ENCODE peak calls at places on chromosomes 1 and 21, in nine cellular contexts. X, A, Z, M, K, R, V, H and P are unnamed samples.

GRCh38 chr1:206002833-206003532 is at the start of gene RAB7B:
- DNase-seq in X (peak), A (peak), Z (no peak), M (no peak), K (no peak), R (peak), V (peak), H (no peak), P (no peak)

GRCh38 chr1:38026592-38027200 is 14.2 kb downstream of the UTP11 start:
- DNase-seq in X (no peak), A (peak), Z (peak), M (no peak), K (peak), R (peak), V (peak), H (no peak), P (peak)

GRCh38 chr21:31731112-31731801 is 661 bp downstream of the SCAF4 start:
- DNase-seq in X (no peak), A (peak), Z (peak), M (peak), K (peak), R (peak), V (no peak), H (peak), P (peak)

GRCh38 chr1:85569737-85570404 is 10.7 kb upstream of the CCN1 start:
- DNase-seq in X (no peak), A (no peak), Z (no peak), M (no peak), K (no peak), R (peak), V (no peak), H (no peak), P (no peak)

GRCh38 chr1:73765551-73766233 is 432.3 kb downstream of the LRRIQ3 start:
- DNase-seq in X (no peak), A (no peak), Z (no peak), M (no peak), K (no peak), R (no peak), V (no peak), H (no peak), P (no peak)

GRCh38 chr1:181548491-181548890 is 65.2 kb downstream of the CACNA1E start:
- DNase-seq in X (no peak), A (no peak), Z (no peak), M (no peak), K (no peak), R (peak), V (no peak), H (no peak), P (no peak)

GRCh38 chr1:116667577-116668105 is at the start of gene IGSF3:
- DNase-seq in X (no peak), A (peak), Z (peak), M (no peak), K (peak), R (peak), V (peak), H (no peak), P (peak)

GRCh38 chr1:59765036-59765730 is 49.6 kb upstream of the HOOK1 start:
- DNase-seq in X (no peak), A (no peak), Z (no peak), M (no peak), K (no peak), R (no peak), V (no peak), H (no peak), P (no peak)

GRCh38 chr1:219792337-219793021 is 135.9 kb downstream of the SLC30A10 start:
- DNase-seq in X (no peak), A (peak), Z (no peak), M (no peak), K (no peak), R (peak), V (no peak), H (no peak), P (no peak)

GRCh38 chr1:75079535-75080290 is 54.5 kb upstream of the LHX8 start:
- DNase-seq in X (no peak), A (peak), Z (no peak), M (no peak), K (no peak), R (no peak), V (no peak), H (no peak), P (no peak)

GRCh38 chr1:220852408-220852807 is 26.8 kb upstream of the HLX start:
- DNase-seq in X (no peak), A (no peak), Z (no peak), M (no peak), K (no peak), R (no peak), V (no peak), H (no peak), P (no peak)

GRCh38 chr1:40315795-40316594 is 1.1 kb downstream of the COL9A2 start:
- DNase-seq in X (no peak), A (peak), Z (peak), M (peak), K (no peak), R (no peak), V (no peak), H (peak), P (peak)

GRCh38 chr1:20108724-20109123 is 10.6 kb downstream of the PLA2G2D start:
- DNase-seq in X (no peak), A (no peak), Z (no peak), M (no peak), K (no peak), R (no peak), V (no peak), H (no peak), P (no peak)

GRCh38 chr1:219938706-219939105 is 10.3 kb upstream of the SLC30A10 start:
- DNase-seq in X (no peak), A (peak), Z (no peak), M (no peak), K (peak), R (peak), V (no peak), H (no peak), P (peak)

GRCh38 chr1:78355646-78356045 is 135.1 kb upstream of the PTGFR start:
- DNase-seq in X (no peak), A (no peak), Z (no peak), M (no peak), K (no peak), R (peak), V (no peak), H (no peak), P (no peak)

GRCh38 chr21:37071561-37072238 is 1.2 kb downstream of the PIGP start:
- DNase-seq in X (no peak), A (peak), Z (no peak), M (no peak), K (peak), R (peak), V (peak), H (no peak), P (no peak)

GRCh38 chr1:226825746-226826100 is 44.7 kb upstream of the PSEN2 start:
- DNase-seq in X (no peak), A (no peak), Z (no peak), M (no peak), K (no peak), R (no peak), V (no peak), H (no peak), P (no peak)

GRCh38 chr1:74681449-74681848 is 7.9 kb upstream of the ERICH3 start:
- DNase-seq in X (no peak), A (no peak), Z (no peak), M (no peak), K (no peak), R (no peak), V (no peak), H (no peak), P (no peak)

GRCh38 chr1:28538286-28538685 is 14.6 kb upstream of the TRNAU1AP start:
- DNase-seq in X (no peak), A (no peak), Z (no peak), M (no peak), K (no peak), R (no peak), V (no peak), H (no peak), P (no peak)

GRCh38 chr1:30109853-30110252 is 613.5 kb downstream of the MATN1 start:
- DNase-seq in X (no peak), A (peak), Z (no peak), M (no peak), K (no peak), R (peak), V (no peak), H (no peak), P (no peak)

GRCh38 chr1:201466492-201466891 is 2.5 kb downstream of the PHLDA3 start:
- DNase-seq in X (no peak), A (no peak), Z (no peak), M (no peak), K (no peak), R (peak), V (no peak), H (no peak), P (no peak)

GRCh38 chr1:117930173-117930447 is 571 bp downstream of the WDR3 start:
- DNase-seq in X (no peak), A (no peak), Z (peak), M (no peak), K (peak), R (no peak), V (no peak), H (no peak), P (no peak)

GRCh38 chr1:45035631-45036301 is 23.7 kb downstream of the UROD start:
- DNase-seq in X (no peak), A (no peak), Z (no peak), M (no peak), K (no peak), R (no peak), V (no peak), H (no peak), P (no peak)